ENCODE peak calls at places on chromosome 19, in four cellular contexts. A, X, T and L are unnamed samples.

GRCh38 chr19:54493967-54494585 is 8.6 kb upstream of the LAIR2 start:
- DNase-seq in A (no peak), X (no peak), T (no peak), L (peak; percentile 20)

GRCh38 chr19:39759457-39760184 is 19.0 kb upstream of the LEUTX start:
- DNase-seq in A (no peak), T (no peak), X (no peak), L (peak; percentile 74)

GRCh38 chr19:45446295-45446694 is 21.5 kb upstream of the FOSB start:
- DNase-seq in X (no peak), T (no peak), A (no peak), L (peak; percentile 62)

GRCh38 chr19:34217952-34218817 is 36.2 kb upstream of the GARRE1 start:
- DNase-seq in X (peak; percentile 38), T (peak; percentile 34), A (no peak), L (peak; percentile 69)

GRCh38 chr19:45506246-45506990 is 861 bp upstream of the VASP start:
- DNase-seq in X (peak; percentile 96), T (peak; percentile 91), A (peak; percentile 91), L (peak; percentile 96)

GRCh38 chr19:45547965-45548609 is 36.5 kb downstream of the OPA3 start:
- DNase-seq in T (peak; percentile 56), A (no peak), X (no peak), L (no peak)

GRCh38 chr19:51018745-51019543 is 565 bp downstream of the KLK10 start:
- DNase-seq in A (no peak), T (peak; percentile 78), X (peak; percentile 65), L (no peak)

GRCh38 chr19:3065675-3066357 is 3.5 kb upstream of the TLE5 start:
- DNase-seq in X (peak; percentile 54), T (no peak), A (no peak), L (peak; percentile 97)

GRCh38 chr19:50666346-50667176 is 17.3 kb downstream of the C19orf81 start:
- DNase-seq in X (no peak), T (no peak), A (no peak), L (no peak)

GRCh38 chr19:55353803-55354697 is 469 bp downstream of the COX6B2 start:
- DNase-seq in A (peak; percentile 40), X (peak; percentile 65), T (peak; percentile 48), L (peak; percentile 58)

GRCh38 chr19:29623726-29624488 is 17.8 kb downstream of the POP4 start:
- DNase-seq in A (no peak), X (no peak), T (no peak), L (peak; percentile 75)

GRCh38 chr19:50921391-50922315 is 10.5 kb upstream of the KLK4 start:
- DNase-seq in A (no peak), X (peak; percentile 35), T (no peak), L (no peak)

GRCh38 chr19:27654266-27654990 is 1558.5 kb downstream of the UQCRFS1 start:
- DNase-seq in A (no peak), T (no peak), X (no peak), L (no peak)

GRCh38 chr19:50820549-50821247 is 2.9 kb downstream of the KLK1 start:
- DNase-seq in T (no peak), A (no peak), X (no peak), L (peak; percentile 60)

GRCh38 chr19:7063339-7063738 is 4.9 kb upstream of the MBD3L3 start:
- DNase-seq in T (no peak), X (no peak), A (no peak), L (no peak)

GRCh38 chr19:50564229-50565105 is 3.8 kb downstream of the LRRC4B start:
- DNase-seq in X (no peak), T (no peak), A (no peak), L (no peak)

GRCh38 chr19:19213822-19214558 is 2.2 kb downstream of the NCAN start:
- DNase-seq in T (no peak), A (no peak), X (no peak), L (peak; percentile 28)

GRCh38 chr19:10654610-10655456 is 687 bp downstream of the ILF3 start:
- DNase-seq in T (peak; percentile 50), X (peak; percentile 62), A (peak; percentile 40), L (peak; percentile 74)

GRCh38 chr19:283395-283794 is 7.8 kb downstream of the PLPP2 start:
- DNase-seq in T (no peak), X (no peak), A (no peak), L (no peak)

GRCh38 chr19:33167438-33167837 is 26.7 kb upstream of the LRP3 start:
- DNase-seq in A (no peak), T (no peak), X (no peak), L (no peak)

GRCh38 chr19:571127-571974 is 1.0 kb upstream of the BSG start:
- DNase-seq in T (peak; percentile 67), A (no peak), X (peak; percentile 59), L (peak; percentile 79)

GRCh38 chr19:18717601-18718000 is 34.1 kb downstream of the CRTC1 start:
- DNase-seq in X (peak; percentile 45), A (no peak), T (no peak), L (no peak)

GRCh38 chr19:8196271-8196908 is 12.8 kb upstream of the CERS4 start:
- DNase-seq in X (no peak), T (no peak), A (no peak), L (peak; percentile 55)

GRCh38 chr19:46639356-46640061 is 3.5 kb upstream of the GNG8 start:
- DNase-seq in T (no peak), A (peak; percentile 52), X (peak; percentile 31), L (peak; percentile 41)

GRCh38 chr19:8209965-8210659 is 942 bp downstream of the CERS4 start:
- DNase-seq in X (no peak), A (no peak), T (no peak), L (peak; percentile 22)

GRCh38 chr19:34837262-34837661 is 64.2 kb upstream of the ZNF599 start:
- DNase-seq in T (no peak), X (peak; percentile 48), A (no peak), L (no peak)

GRCh38 chr19:16571689-16572331 is 405 bp downstream of the SLC35E1 start:
- DNase-seq in X (no peak), T (no peak), A (no peak), L (peak; percentile 64)

GRCh38 chr19:55443045-55443823 is at the start of gene SHISA7:
- DNase-seq in A (no peak), T (no peak), X (no peak), L (no peak)

GRCh38 chr19:10517361-10517759 is at the start of gene S1PR5:
- DNase-seq in X (no peak), T (no peak), A (no peak), L (no peak)

GRCh38 chr19:30245401-30246039 is 126.7 kb upstream of the ZNF536 start:
- DNase-seq in A (no peak), X (no peak), T (no peak), L (no peak)

GRCh38 chr19:38719761-38720558 is 24.3 kb downstream of the CAPN12 start:
- DNase-seq in X (no peak), A (no peak), T (peak; percentile 87), L (no peak)
- TF ChIP-seq CTCF in X (no peak), A (no peak), T (peak; percentile 46), L (no peak)

GRCh38 chr19:49475191-49475932 is 1.3 kb downstream of the FLT3LG start:
- DNase-seq in A (no peak), T (no peak), X (no peak), L (peak; percentile 1)
- H3K4me3 ChIP-seq in A (peak overlapping the region; percentile 61), T (no peak overlapping the region), X (no peak overlapping the region), L (no peak overlapping the region)

GRCh38 chr19:41933693-41934426 is 5.6 kb upstream of the ERFL start:
- DNase-seq in X (no peak), T (no peak), A (no peak), L (no peak)

GRCh38 chr19:41933131-41933458 is 4.8 kb upstream of the ERFL start:
- DNase-seq in A (no peak), T (no peak), X (peak; percentile 28), L (no peak)

GRCh38 chr19:41935781-41936415 is 7.6 kb upstream of the ERFL start:
- DNase-seq in T (no peak), A (no peak), X (no peak), L (no peak)

GRCh38 chr19:41936416-41936850 is 8.2 kb upstream of the ERFL start:
- DNase-seq in A (no peak), X (no peak), T (no peak), L (no peak)

GRCh38 chr19:41934849-41935374 is 6.7 kb upstream of the ERFL start:
- DNase-seq in T (peak; percentile 36), A (peak; percentile 59), X (peak; percentile 73), L (peak; percentile 85)
- TF ChIP-seq CTCF in T (peak; percentile 76), A (peak; percentile 64), X (peak; percentile 25), L (peak; percentile 88)

DNA sequence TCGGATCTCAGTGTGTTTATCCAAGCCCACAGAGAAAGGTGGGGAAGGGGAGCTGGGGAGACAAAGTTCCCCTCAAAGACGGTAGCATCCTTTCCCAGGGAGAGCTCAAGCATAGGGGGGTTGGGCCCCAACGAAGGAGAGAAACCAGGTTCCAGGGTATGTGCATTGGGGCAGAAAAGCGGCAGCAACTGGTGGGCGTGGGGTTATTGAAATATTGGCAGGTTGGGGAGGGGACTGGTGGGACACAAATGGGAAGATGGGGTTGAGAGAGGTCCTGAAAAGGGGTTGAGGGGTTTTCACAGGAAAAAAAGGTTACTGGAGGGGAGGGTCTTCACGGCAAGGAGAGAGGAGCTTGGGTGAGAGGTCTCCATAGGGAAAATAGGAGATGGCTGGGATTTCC is 1.0 kb downstream of the ASF1B start:
- DNase-seq in T (no peak), A (no peak), X (no peak), L (no peak)
- H3K4me3 ChIP-seq in T (no peak overlapping the region), A (no peak overlapping the region), X (peak overlapping the region; percentile 83), L (peak overlapping the region; percentile 93)

GRCh38 chr19:1632462-1633268 is 19.8 kb downstream of the TCF3 start:
- DNase-seq in X (no peak), A (no peak), T (no peak), L (no peak)

GRCh38 chr19:1631557-1632100 is 20.8 kb downstream of the TCF3 start:
- DNase-seq in X (no peak), T (no peak), A (no peak), L (no peak)

GRCh38 chr19:1630012-1630411 is 22.4 kb downstream of the TCF3 start:
- DNase-seq in T (no peak), A (no peak), X (no peak), L (no peak)

GRCh38 chr19:1629256-1629808 is 23.1 kb downstream of the TCF3 start:
- DNase-seq in X (no peak), T (no peak), A (no peak), L (no peak)

DNA sequence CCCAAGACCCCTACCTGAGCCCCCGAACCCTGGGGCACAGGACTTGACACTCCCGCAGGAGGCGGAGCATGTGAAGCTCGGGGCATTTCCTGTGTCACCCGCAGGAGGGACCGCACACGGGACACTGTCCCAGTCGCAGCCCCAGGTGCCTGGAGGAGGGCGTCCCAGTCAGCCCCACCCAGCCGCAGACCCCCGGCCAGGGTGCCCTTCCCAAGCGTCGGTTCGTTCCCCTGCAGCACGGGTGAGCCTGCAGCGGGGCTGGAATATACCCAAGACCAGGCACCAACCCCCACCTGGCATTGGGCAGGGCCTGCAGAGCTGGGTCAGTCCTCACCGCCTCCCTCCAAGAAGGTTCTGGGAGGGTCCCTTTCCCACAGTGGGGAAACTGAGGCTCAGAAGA is 21.6 kb downstream of the TCF3 start:
- DNase-seq in A (no peak), X (no peak), T (no peak), L (no peak)
- TF ChIP-seq CTCF in A (no peak), X (no peak), T (no peak), L (no peak)